ENCODE peak calls at places on chromosomes 6 and 20, in ten cellular contexts. G is GM13977; B is MCF 10A; M is upper lobe of right lung; F is osteocyte; J is bronchial epithelial cell; K is CD8-positive, alpha-beta T cell; Z is dorsolateral prefrontal cortex; R is AG10803; P is fibroblast of the aortic adventitia. L is an unnamed sample.

GRCh38 chr20:44395963-44396340 is 40.5 kb downstream of the HNF4A start:
- DNase-seq in Z (no peak), B (no peak), P (no peak), K (no peak), J (no peak), M (no peak), F (no peak), G (no peak), R (no peak), L (no peak)

GRCh38 chr6:111743318-111743717 is 129.9 kb downstream of the FYN start:
- DNase-seq in B (no peak), Z (no peak), K (no peak), F (no peak), M (no peak), R (no peak), J (no peak), G (no peak), P (no peak), L (no peak)

GRCh38 chr6:139920027-139920851 is 545.8 kb upstream of the CITED2 start:
- DNase-seq in J (no peak), G (no peak), F (no peak), K (no peak), R (no peak), B (no peak), Z (no peak), M (no peak), P (no peak), L (no peak)

GRCh38 chr6:66161546-66162108 is 454.6 kb upstream of the EYS start:
- DNase-seq in Z (no peak), J (no peak), F (no peak), P (no peak), B (no peak), R (no peak), K (no peak), G (no peak), M (no peak), L (no peak)

GRCh38 chr6:1461207-1461606 is 71.8 kb downstream of the FOXF2 start:
- DNase-seq in Z (no peak), G (no peak), K (no peak), F (no peak), R (peak), P (peak), J (peak), M (no peak), B (peak), L (no peak)

GRCh38 chr20:21322921-21323321 is 19.8 kb downstream of the XRN2 start:
- DNase-seq in Z (no peak), P (no peak), M (no peak), K (no peak), B (peak), J (peak), F (no peak), R (no peak), G (no peak), L (no peak)

GRCh38 chr20:52760791-52761190 is 211.4 kb upstream of the TSHZ2 start:
- DNase-seq in R (no peak), F (no peak), Z (no peak), P (no peak), G (no peak), K (no peak), B (no peak), M (no peak), J (no peak), L (no peak)

GRCh38 chr20:3681931-3682820 is at the start of gene ADAM33:
- DNase-seq in B (no peak), J (no peak), K (no peak), P (peak), M (no peak), F (no peak), G (no peak), R (peak), Z (no peak), L (no peak)

GRCh38 chr20:21027569-21027968 is 78.6 kb downstream of the LINC00237 start:
- DNase-seq in F (no peak), J (no peak), B (peak), Z (no peak), M (no peak), R (no peak), P (no peak), G (no peak), K (no peak), L (no peak)

GRCh38 chr20:23334111-23334510 is 16.5 kb upstream of the NXT1 start:
- DNase-seq in B (no peak), M (no peak), Z (no peak), K (no peak), P (no peak), J (no peak), R (no peak), F (no peak), G (no peak), L (no peak)

GRCh38 chr6:158761746-158762145 is 57.4 kb downstream of the EZR start:
- DNase-seq in P (no peak), K (no peak), B (no peak), F (no peak), G (no peak), Z (no peak), R (no peak), M (no peak), J (no peak), L (no peak)

GRCh38 chr6:14119764-14120163 is 2.2 kb downstream of the CD83 start:
- DNase-seq in G (no peak), J (no peak), M (no peak), K (no peak), F (no peak), R (no peak), P (no peak), Z (no peak), B (no peak), L (no peak)

GRCh38 chr6:41692080-41692675 is 43.2 kb downstream of the TFEB start:
- DNase-seq in J (no peak), R (no peak), B (no peak), K (no peak), G (no peak), F (no peak), Z (no peak), P (no peak), M (no peak), L (no peak)

GRCh38 chr20:42270539-42270938 is 652.4 kb upstream of the CHD6 start:
- DNase-seq in R (no peak), F (no peak), K (no peak), M (no peak), J (no peak), P (no peak), G (no peak), Z (no peak), B (no peak), L (no peak)

GRCh38 chr6:135568366-135568765 is 70.8 kb upstream of the AHI1 start:
- DNase-seq in B (peak), P (peak), R (peak), G (peak), K (no peak), Z (no peak), J (no peak), F (no peak), M (no peak), L (peak)

GRCh38 chr20:36604952-36605308 is 649 bp upstream of the RAB5IF start:
- DNase-seq in K (no peak), R (no peak), Z (peak), F (no peak), M (peak), B (peak), P (no peak), J (no peak), G (peak), L (peak)

GRCh38 chr20:59788811-59789210 is 144.6 kb downstream of the SYCP2 start:
- DNase-seq in K (no peak), G (no peak), B (no peak), R (no peak), J (no peak), Z (no peak), P (no peak), M (no peak), F (peak), L (no peak)

GRCh38 chr20:49590163-49591017 is 22.5 kb upstream of the PTGIS start:
- DNase-seq in R (no peak), J (no peak), P (peak), M (no peak), G (no peak), Z (no peak), K (no peak), B (no peak), F (no peak), L (no peak)

GRCh38 chr20:58569211-58570125 is 54.3 kb upstream of the APCDD1L start:
- DNase-seq in Z (no peak), J (peak), G (no peak), P (no peak), K (no peak), R (no peak), B (no peak), M (no peak), F (no peak), L (no peak)

GRCh38 chr6:17986656-17987575 is 519 bp downstream of the KIF13A start:
- DNase-seq in J (no peak), K (peak), Z (peak), G (peak), F (no peak), R (peak), B (peak), M (peak), P (peak), L (peak)

GRCh38 chr6:102488729-102489128 is 1095.2 kb downstream of the GRIK2 start:
- DNase-seq in J (peak), P (peak), M (no peak), Z (no peak), R (no peak), K (no peak), B (peak), F (no peak), G (no peak), L (no peak)

GRCh38 chr6:166032366-166033171 is 135.1 kb downstream of the TBXT start:
- DNase-seq in F (peak), Z (no peak), J (no peak), M (no peak), K (no peak), B (peak), R (peak), G (no peak), P (peak), L (no peak)
- TF ChIP-seq CTCF in F (no peak), Z (no peak), J (peak), M (no peak), K (no peak), B (peak), R (peak), G (no peak), P (peak), L (no peak)

DNA sequence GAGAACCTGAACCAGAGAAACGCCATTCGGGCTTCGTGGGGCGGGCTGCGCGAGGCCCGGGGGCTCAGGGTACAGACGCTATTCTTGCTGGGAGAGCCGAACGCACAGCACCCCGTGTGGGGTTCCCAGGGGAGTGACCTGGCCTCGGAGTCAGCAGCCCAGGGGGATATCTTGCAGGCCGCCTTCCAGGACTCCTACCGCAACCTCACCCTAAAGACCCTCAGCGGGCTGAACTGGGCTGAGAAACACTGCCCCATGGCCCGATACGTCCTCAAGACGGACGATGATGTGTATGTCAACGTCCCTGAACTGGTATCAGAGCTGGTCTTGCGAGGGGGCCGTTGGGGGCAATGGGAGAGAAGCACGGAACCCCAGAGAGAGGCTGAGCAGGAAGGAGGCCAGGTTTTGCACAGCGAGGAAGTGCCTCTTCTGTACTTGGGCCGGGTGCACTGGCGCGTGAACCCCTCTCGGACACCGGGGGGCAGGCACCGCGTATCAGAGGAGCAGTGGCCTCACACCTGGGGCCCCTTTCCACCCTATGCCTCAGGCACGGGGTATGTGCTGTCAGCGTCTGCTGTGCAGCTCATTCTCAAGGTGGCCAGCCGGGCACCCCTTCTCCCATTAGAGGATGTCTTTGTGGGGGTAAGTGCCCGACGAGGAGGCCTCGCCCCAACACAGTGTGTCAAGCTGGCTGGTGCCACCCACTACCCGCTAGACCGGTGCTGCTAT is 904 bp downstream of the B3GALT4 start:
- DNase-seq in F (no peak), J (no peak), K (peak), G (peak), B (no peak), M (no peak), P (no peak), R (no peak), Z (no peak), L (peak)
- TF ChIP-seq CTCF in F (no peak), J (no peak), K (no peak), G (no peak), B (peak), M (no peak), P (no peak), R (no peak), Z (no peak), L (no peak)

GRCh38 chr6:30175765-30176164 is 12.4 kb downstream of the TRIM15 start:
- DNase-seq in F (no peak), M (no peak), B (no peak), Z (no peak), K (no peak), G (no peak), P (no peak), R (no peak), J (no peak), L (no peak)

GRCh38 chr6:30167101-30167500 is 3.8 kb downstream of the TRIM15 start:
- DNase-seq in R (no peak), M (no peak), J (no peak), G (no peak), Z (no peak), F (no peak), B (no peak), K (no peak), P (no peak), L (no peak)

GRCh38 chr6:30169658-30170614 is 6.6 kb downstream of the TRIM15 start:
- DNase-seq in B (peak), M (no peak), F (no peak), J (peak), P (peak), K (no peak), Z (no peak), R (peak), G (peak), L (peak)

GRCh38 chr6:30171677-30172471 is 8.5 kb downstream of the TRIM15 start:
- DNase-seq in J (no peak), R (no peak), G (no peak), Z (no peak), B (no peak), P (peak), F (no peak), K (no peak), M (peak), L (no peak)
- TF ChIP-seq CTCF in J (no peak), R (peak), G (no peak), Z (no peak), B (no peak), P (no peak), F (no peak), K (no peak), M (no peak), L (no peak)

GRCh38 chr6:12890171-12890790 is 173.7 kb downstream of the PHACTR1 start:
- DNase-seq in F (no peak), G (no peak), P (no peak), K (no peak), R (no peak), Z (no peak), J (no peak), M (no peak), B (peak), L (peak)
- TF ChIP-seq CTCF in F (peak), G (peak), P (peak), K (peak), R (no peak), Z (no peak), J (peak), M (peak), B (peak), L (peak)